ENCODE peak calls at places on chromosomes 2 and 18, in eight cellular contexts. G is psoas muscle, X is thoracic aorta, E is testis, F is GM23338, S is vagina, M is mammary epithelial cell, H is hepatocyte. K is an unnamed sample. For H3K4me1, the result is how much of the 10 kb centered on the place peaks cover.

GRCh38 chr2:36618381-36618780 is 20.4 kb upstream of the FEZ2 start:
- DNase-seq in G (no peak), X (no peak), E (peak), F (peak), S (no peak), M (peak), H (peak), K (peak)

GRCh38 chr2:27001851-27002369 is 30.9 kb upstream of the TMEM214 start:
- DNase-seq in G (no peak), X (no peak), E (peak), F (peak), S (no peak), M (peak), H (no peak), K (no peak)

GRCh38 chr2:241227635-241227993 is 39.1 kb downstream of the ANO7 start:
- DNase-seq in G (peak), X (no peak), E (no peak), F (no peak), S (no peak), M (no peak), H (no peak), K (no peak)

GRCh38 chr2:238406222-238406997 is 20.3 kb upstream of the ASB1 start:
- DNase-seq in G (no peak), X (no peak), E (no peak), F (no peak), S (no peak), M (no peak), H (no peak), K (no peak)

GRCh38 chr2:46230115-46230571 is 67.1 kb upstream of the EPAS1 start:
- DNase-seq in G (peak), X (no peak), E (peak), F (peak), S (no peak), M (peak), H (peak), K (no peak)

GRCh38 chr2:157304811-157305712 is 20.6 kb downstream of the ERMN start:
- DNase-seq in G (no peak), X (no peak), E (no peak), F (no peak), S (no peak), M (no peak), H (no peak), K (no peak)

GRCh38 chr18:8615397-8616025 is 6.3 kb downstream of the RAB12 start:
- DNase-seq in G (no peak), X (no peak), E (peak), F (no peak), S (no peak), M (peak), H (peak), K (no peak)

GRCh38 chr2:38875227-38875575 is 533 bp downstream of the DHX57 start:
- DNase-seq in G (no peak), X (no peak), E (no peak), F (no peak), S (no peak), M (no peak), H (no peak), K (no peak)

GRCh38 chr18:53018791-53019190 is 678.8 kb downstream of the DCC start:
- DNase-seq in G (no peak), X (no peak), E (no peak), F (peak), S (no peak), M (no peak), H (peak), K (no peak)

GRCh38 chr2:174827371-174828369 is 63.4 kb upstream of the CHRNA1 start:
- DNase-seq in G (no peak), X (no peak), E (no peak), F (peak), S (no peak), M (peak), H (peak), K (no peak)

GRCh38 chr18:69399253-69399652 is 1.4 kb upstream of the DOK6 start:
- DNase-seq in G (no peak), X (no peak), E (no peak), F (peak), S (no peak), M (no peak), H (no peak), K (no peak)

GRCh38 chr2:12856934-12857660 is 140.4 kb downstream of the TRIB2 start:
- DNase-seq in G (no peak), X (no peak), E (no peak), F (no peak), S (no peak), M (peak), H (no peak), K (peak)

GRCh38 chr2:239625913-239626734 is 225.3 kb upstream of the HDAC4 start:
- DNase-seq in G (no peak), X (no peak), E (no peak), F (no peak), S (no peak), M (no peak), H (no peak), K (no peak)

GRCh38 chr2:204825681-204826080 is 280.4 kb downstream of the PARD3B start:
- DNase-seq in G (no peak), X (no peak), E (no peak), F (no peak), S (no peak), M (no peak), H (no peak), K (no peak)

GRCh38 chr18:28204154-28204553 is 27.2 kb upstream of the CDH2 start:
- DNase-seq in G (no peak), X (no peak), E (no peak), F (no peak), S (no peak), M (peak), H (no peak), K (no peak)

GRCh38 chr18:421236-422155 is 79.0 kb downstream of the COLEC12 start:
- DNase-seq in G (no peak), X (no peak), E (no peak), F (no peak), S (no peak), M (no peak), H (no peak), K (no peak)

GRCh38 chr2:12824771-12825363 is 108.1 kb downstream of the TRIB2 start:
- DNase-seq in G (peak), X (no peak), E (no peak), F (no peak), S (no peak), M (no peak), H (no peak), K (no peak)

GRCh38 chr2:216474925-216475670 is 23.5 kb upstream of the RPL37A start:
- DNase-seq in G (no peak), X (no peak), E (no peak), F (no peak), S (no peak), M (no peak), H (no peak), K (peak)

GRCh38 chr18:47863041-47863440 is 67.4 kb downstream of the SMAD2 start:
- DNase-seq in G (no peak), X (no peak), E (no peak), F (no peak), S (no peak), M (no peak), H (no peak), K (no peak)

GRCh38 chr2:237604960-237605359 is 14.4 kb upstream of the RAB17 start:
- DNase-seq in G (no peak), X (no peak), E (no peak), F (no peak), S (no peak), M (no peak), H (no peak), K (no peak)

DNA sequence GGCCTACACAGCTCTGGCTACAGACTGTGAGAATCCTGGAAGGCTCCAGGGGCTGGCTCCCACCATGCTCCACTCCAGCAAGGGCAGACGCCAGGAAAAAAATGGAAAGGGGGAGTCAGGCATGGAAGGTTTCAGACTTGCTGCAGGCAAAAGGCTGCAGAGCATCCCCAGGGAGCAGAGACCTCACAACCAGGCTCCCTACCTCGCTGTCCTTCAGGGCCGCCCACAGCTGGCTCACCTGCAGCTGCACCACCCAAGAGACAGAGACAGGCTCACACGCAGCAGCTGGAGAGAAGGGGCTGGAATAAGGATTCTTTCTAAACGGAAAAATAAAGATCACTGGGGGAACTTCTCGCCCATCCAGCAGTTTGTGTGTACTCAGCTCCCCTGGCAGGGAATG is 34.7 kb downstream of the BCL2 start:
- DNase-seq in G (no peak), X (no peak), E (peak), F (no peak), S (no peak), M (no peak), H (no peak), K (no peak)
- H3K4me1 ChIP-seq in G (under half), X (under half), E (under half), F (under half), S (half or more), M (under half), H (under half), K (half or more)

DNA sequence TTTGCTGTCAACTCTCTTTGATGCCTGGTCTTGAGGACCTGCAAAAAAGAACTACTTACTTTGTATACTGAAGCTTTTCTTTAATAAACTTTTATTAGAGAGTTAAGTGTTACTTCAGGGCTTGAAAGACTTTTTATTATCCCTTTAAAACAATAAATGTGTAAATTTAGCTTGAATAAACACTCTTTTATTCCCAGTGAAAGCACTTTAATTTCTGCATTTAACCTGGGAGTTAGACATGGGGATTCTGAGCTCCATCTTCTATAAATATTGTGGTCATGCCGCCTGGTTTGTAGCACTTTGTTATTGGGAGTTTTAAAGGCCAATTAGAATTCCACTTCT is 17.8 kb upstream of the E2F6 start:
- DNase-seq in G (no peak), X (no peak), E (no peak), F (no peak), S (no peak), M (no peak), H (no peak), K (no peak)
- H3K4me3 ChIP-seq in G (peak), X (no peak), E (peak), F (peak), S (peak), M (no peak), H (no peak), K (no peak)

GRCh38 chr18:48898521-48898920 is 52.2 kb downstream of the SMAD7 start:
- DNase-seq in G (no peak), X (no peak), E (no peak), F (no peak), S (no peak), M (no peak), H (no peak), K (no peak)
- H3K4me1 ChIP-seq in G (under half), X (half or more), E (under half), F (under half), S (under half), M (under half), H (under half), K (under half)

GRCh38 chr2:43676322-43677050 is at the start of gene C1GALT1C1L:
- DNase-seq in G (peak), X (no peak), E (peak), F (peak), S (no peak), M (peak), H (peak), K (no peak)
- H3K4me3 ChIP-seq in G (peak), X (peak), E (peak), F (peak), S (peak), M (peak), H (no peak), K (no peak)

K was measured in CD4-positive, alpha-beta memory T cell.